ENCODE peak calls at places on chromosomes 6 and 20, in six cellular contexts. J, G, Y, V, Q and U are unnamed samples.

GRCh38 chr6:12648171-12648570 is 68.4 kb upstream of the PHACTR1 start:
- DNase-seq in Y (no peak), V (no peak), Q (no peak), G (no peak), J (no peak), U (no peak)

GRCh38 chr6:126113261-126113660 is 126.9 kb downstream of the TRMT11 start:
- DNase-seq in Q (no peak), G (no peak), V (no peak), J (no peak), Y (no peak), U (no peak)

GRCh38 chr6:118584906-118585305 is 36.8 kb downstream of the PLN start:
- DNase-seq in G (no peak), J (no peak), Y (no peak), V (no peak), Q (no peak), U (no peak)

GRCh38 chr6:33200234-33201146 is at the start of the genes RXRB and SLC39A7:
- DNase-seq in V (peak; percentile 97), J (peak; percentile 99), G (peak; percentile 98), Q (peak; percentile 97), Y (peak; percentile 99), U (peak; percentile 99)

GRCh38 chr6:9456241-9456658 is 958.6 kb downstream of the TFAP2A start:
- DNase-seq in Q (no peak), G (peak; percentile 77), Y (no peak), V (no peak), J (no peak), U (no peak)

GRCh38 chr6:142356271-142356938 is 54.6 kb downstream of the ADGRG6 start:
- DNase-seq in G (no peak), Y (no peak), J (no peak), Q (no peak), V (no peak), U (no peak)

GRCh38 chr20:57498425-57499400 is 26.2 kb downstream of the CTCFL start:
- DNase-seq in G (no peak), Y (no peak), Q (no peak), V (no peak), J (peak; percentile 50), U (no peak)

GRCh38 chr6:167932468-167933276 is 64.8 kb upstream of the KIF25 start:
- DNase-seq in Y (no peak), J (no peak), G (no peak), Q (no peak), V (no peak), U (no peak)

GRCh38 chr6:122792796-122793195 is 3.7 kb downstream of the SMPDL3A start:
- DNase-seq in J (no peak), Y (no peak), G (no peak), V (no peak), Q (no peak), U (no peak)

GRCh38 chr6:163608060-163608752 is 193.7 kb downstream of the QKI start:
- DNase-seq in Q (no peak), G (no peak), Y (no peak), V (no peak), J (no peak), U (no peak)

GRCh38 chr6:169970306-169970988 is 219.0 kb downstream of the ERMARD start:
- DNase-seq in Q (no peak), V (no peak), J (no peak), Y (no peak), G (peak; percentile 50), U (no peak)

GRCh38 chr6:79421707-79422484 is 115.3 kb downstream of the LCA5 start:
- DNase-seq in G (no peak), Y (no peak), Q (no peak), J (no peak), V (no peak), U (no peak)

GRCh38 chr20:1866834-1867233 is 28.4 kb upstream of the SIRPA start:
- DNase-seq in Q (no peak), J (no peak), V (no peak), G (no peak), Y (no peak), U (no peak)

GRCh38 chr6:106275692-106276091 is 49.9 kb downstream of the ATG5 start:
- DNase-seq in V (no peak), Y (no peak), Q (no peak), G (no peak), J (no peak), U (no peak)